ENCODE peak calls at places on chromosomes 7 and 10, in four cellular contexts. I is pancreas, Y is endodermal cell, A is astrocyte. S is an unnamed sample.

GRCh38 chr10:131972474-131973071 is 9.2 kb downstream of the BNIP3 start:
- DNase-seq in I (peak), Y (no peak), A (no peak), S (peak)

GRCh38 chr7:41599760-41600159 is 103.1 kb downstream of the INHBA start:
- DNase-seq in I (no peak), Y (peak), A (no peak), S (no peak)

GRCh38 chr10:60382946-60383681 is 6.6 kb downstream of the ANK3 start:
- DNase-seq in I (no peak), Y (no peak), A (peak), S (peak)

GRCh38 chr10:124992462-124993344 is 50.8 kb downstream of the ZRANB1 start:
- DNase-seq in I (peak), Y (peak), A (peak), S (peak)

GRCh38 chr10:48509974-48510692 is 94.7 kb downstream of the ARHGAP22 start:
- DNase-seq in I (no peak), Y (peak), A (no peak), S (peak)

GRCh38 chr7:1158203-1159126 is 1.5 kb downstream of the ZFAND2A start:
- DNase-seq in I (no peak), Y (no peak), A (no peak), S (no peak)

GRCh38 chr7:33550979-33551378 is 354.4 kb upstream of the BMPER start:
- DNase-seq in I (no peak), Y (no peak), A (no peak), S (no peak)

GRCh38 chr7:29494350-29494749 is 69.3 kb upstream of the PRR15 start:
- DNase-seq in I (no peak), Y (no peak), A (peak), S (peak)

GRCh38 chr7:36283711-36284130 is 105.9 kb upstream of the ANLN start:
- DNase-seq in I (no peak), Y (peak), A (no peak), S (peak)

GRCh38 chr7:4861673-4862072 is at the start of gene PAPOLB:
- DNase-seq in I (no peak), Y (no peak), A (no peak), S (no peak)

DNA sequence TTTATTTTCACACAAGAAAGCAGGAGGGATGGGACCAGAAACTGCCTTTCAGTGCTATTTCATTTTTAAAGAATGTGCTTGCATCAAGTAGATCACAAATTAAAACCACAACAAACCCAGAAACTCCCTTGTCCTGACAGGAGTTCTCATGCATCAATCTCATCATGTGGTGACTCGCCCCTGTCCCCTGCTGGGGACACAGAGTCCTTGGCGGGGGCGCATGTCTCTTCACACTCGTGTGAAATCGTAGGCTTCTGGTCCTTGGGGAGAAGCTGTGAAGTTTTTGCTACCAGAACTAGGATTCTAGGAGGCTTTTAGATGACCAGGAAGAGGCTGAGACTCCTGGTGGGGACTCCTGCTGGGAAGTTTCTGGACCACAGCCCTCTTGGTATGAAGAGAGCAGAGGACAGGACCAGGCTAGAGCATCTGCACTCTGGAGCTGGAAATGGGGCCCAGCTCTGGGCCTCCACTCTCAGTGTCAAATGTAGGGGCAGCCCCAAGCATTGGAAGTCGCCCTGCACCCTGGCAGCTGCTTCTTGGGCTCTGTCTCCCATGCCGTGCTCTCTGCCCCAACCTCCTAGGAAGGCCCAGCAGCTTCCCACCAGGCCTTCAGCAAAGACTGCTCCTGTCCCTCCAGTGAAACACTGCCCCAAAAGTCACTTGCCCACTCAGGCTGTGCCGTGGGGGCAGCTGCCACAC is 9.8 kb upstream of the OPN4 start:
- DNase-seq in I (no peak), Y (peak), A (peak), S (peak)
- TF ChIP-seq CTCF in I (no peak), Y (peak), A (no peak), S (peak)

GRCh38 chr7:2814682-2815522 is 29.2 kb downstream of the GNA12 start:
- DNase-seq in I (no peak), Y (peak), A (peak), S (peak)
- H3K4me3 ChIP-seq in I (no peak), Y (no peak), A (no peak), S (no peak)

GRCh38 chr7:31110331-31111108 is 58.4 kb downstream of the ADCYAP1R1 start:
- DNase-seq in I (no peak), Y (no peak), A (no peak), S (no peak)

GRCh38 chr7:31111109-31111451 is 59.0 kb downstream of the ADCYAP1R1 start:
- DNase-seq in I (no peak), Y (no peak), A (no peak), S (no peak)

GRCh38 chr7:31113660-31114059 is 61.6 kb downstream of the ADCYAP1R1 start:
- DNase-seq in I (no peak), Y (no peak), A (no peak), S (no peak)

GRCh38 chr7:31116615-31117014 is 64.5 kb downstream of the ADCYAP1R1 start:
- DNase-seq in I (no peak), Y (no peak), A (no peak), S (no peak)

DNA sequence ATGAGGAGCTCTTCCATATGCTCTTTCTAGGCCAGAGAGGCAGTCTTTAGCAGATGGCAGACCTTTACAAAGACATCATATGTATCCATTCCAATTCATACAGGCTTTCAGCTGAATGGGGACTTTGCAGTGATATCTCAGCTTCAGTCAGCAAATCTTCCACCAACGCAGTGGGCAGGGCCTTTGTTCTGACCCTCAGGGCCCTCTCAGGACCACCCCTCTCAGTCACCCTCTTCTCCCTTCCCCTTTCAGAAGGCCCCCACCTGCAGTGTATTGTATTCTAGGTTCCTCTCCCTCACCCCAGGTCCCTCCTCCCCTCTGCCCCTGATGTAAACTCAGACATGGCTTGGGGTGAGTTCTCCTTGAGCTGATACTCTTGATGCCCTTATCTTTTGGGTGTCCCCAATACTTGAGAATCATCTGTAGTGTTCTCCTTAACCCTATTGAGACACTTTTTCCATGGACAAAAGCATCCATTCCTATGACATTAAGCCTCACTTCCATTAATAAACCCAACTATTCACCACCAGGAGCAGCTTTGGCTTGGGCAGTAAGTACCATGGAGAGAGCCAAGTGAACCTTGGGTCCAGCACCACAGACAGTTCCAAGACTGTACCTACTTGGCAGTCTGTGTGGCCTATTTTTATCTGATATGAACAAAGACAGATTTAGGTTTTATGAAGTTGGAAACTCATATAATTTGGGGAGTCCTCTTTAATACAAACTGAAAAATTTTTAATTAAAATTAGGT is 62.7 kb downstream of the ADCYAP1R1 start:
- DNase-seq in I (no peak), Y (peak), A (peak), S (peak)
- TF ChIP-seq CTCF in I (no peak), Y (peak), A (no peak), S (peak)

GRCh38 chr7:158702944-158703343 is 1.7 kb downstream of the NCAPG2 start:
- DNase-seq in I (no peak), Y (no peak), A (no peak), S (no peak)
- H3K4me3 ChIP-seq in I (no peak), Y (peak), A (peak), S (no peak)

GRCh38 chr10:35781643-35782035 is 139.5 kb upstream of the FZD8 start:
- DNase-seq in I (peak), Y (peak), A (no peak), S (peak)
- TF ChIP-seq CTCF in I (no peak), Y (peak), A (peak), S (peak)

GRCh38 chr7:155807805-155808550 is 4.3 kb downstream of the SHH start:
- DNase-seq in I (no peak), Y (no peak), A (no peak), S (no peak)

GRCh38 chr7:155805826-155806095 is 6.5 kb downstream of the SHH start:
- DNase-seq in I (no peak), Y (no peak), A (no peak), S (no peak)

GRCh38 chr7:155804897-155805825 is 7.1 kb downstream of the SHH start:
- DNase-seq in I (peak), Y (peak), A (peak), S (peak)

GRCh38 chr7:155807013-155807804 is 5.1 kb downstream of the SHH start:
- DNase-seq in I (no peak), Y (peak), A (no peak), S (no peak)

DNA sequence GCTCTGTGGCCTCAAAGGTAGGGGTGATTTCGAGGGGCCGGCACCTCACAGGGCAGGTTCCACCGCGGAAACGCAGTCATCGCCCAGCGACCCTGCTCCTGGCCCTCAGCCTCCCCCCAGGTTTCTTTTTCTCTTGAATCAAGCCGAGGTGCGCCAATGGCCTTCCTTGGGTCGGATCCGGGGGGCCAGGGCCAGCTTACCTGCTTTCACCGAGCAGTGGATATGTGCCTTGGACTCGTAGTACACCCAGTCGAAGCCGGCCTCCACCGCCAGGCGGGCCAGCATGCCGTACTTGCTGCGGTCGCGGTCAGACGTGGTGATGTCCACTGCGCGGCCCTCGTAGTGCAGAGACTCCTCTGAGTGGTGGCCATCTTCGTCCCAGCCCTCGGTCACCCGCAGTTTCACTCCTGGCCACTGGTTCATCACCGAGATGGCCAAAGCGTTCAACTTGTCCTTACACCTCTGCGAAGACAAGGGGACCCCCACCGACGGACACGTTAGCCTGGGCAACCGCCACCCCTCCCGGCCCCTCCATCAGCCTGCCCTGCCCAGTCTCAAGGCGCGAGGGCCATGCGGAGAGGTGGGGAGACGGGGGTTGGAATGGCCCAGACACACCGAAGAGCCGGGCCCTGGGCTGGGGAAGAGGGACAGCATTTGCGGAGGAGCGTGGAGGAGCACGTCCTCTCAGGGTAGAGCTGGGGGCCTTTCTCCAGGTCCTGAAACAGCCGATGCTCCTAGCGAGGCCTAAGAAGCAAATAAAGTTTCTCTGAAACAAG is 6.0 kb downstream of the SHH start:
- DNase-seq in I (no peak), Y (peak), A (no peak), S (peak)
- H3K4me3 ChIP-seq in I (no peak), Y (no peak), A (peak), S (peak)

GRCh38 chr7:50795831-50796230 is 13.1 kb upstream of the GRB10 start:
- DNase-seq in I (peak), Y (peak), A (no peak), S (no peak)
- TF ChIP-seq CTCF in I (no peak), Y (peak), A (no peak), S (peak)

GRCh38 chr7:153381275-153382119 is 621.9 kb downstream of the ACTR3B start:
- DNase-seq in I (peak), Y (peak), A (no peak), S (no peak)
- H3K4me3 ChIP-seq in I (no peak), Y (no peak), A (no peak), S (no peak)